ENCODE peak calls at places on chromosomes 12 and 14, in four cellular contexts. I is H54, Z is osteocyte, S is MCF 10A. P is an unnamed sample.
A peak's percentile ranks its signal among the peaks of the same experiment; 100 is the strongest.

GRCh38 chr12:13204428-13204827 is 7.9 kb downstream of the EMP1 start:
- DNase-seq in I (no peak), Z (no peak), S (no peak), P (no peak)

GRCh38 chr14:105445901-105446845 is 26.5 kb downstream of the MTA1 start:
- DNase-seq in I (no peak), Z (no peak), S (no peak), P (no peak)

GRCh38 chr12:22474970-22475720 is 69.2 kb downstream of the C2CD5 start:
- DNase-seq in I (no peak), Z (no peak), S (no peak), P (no peak)

GRCh38 chr14:72745546-72745945 is 148.4 kb downstream of the DPF3 start:
- DNase-seq in I (peak; percentile 93), Z (no peak), S (peak; percentile 77), P (peak; percentile 98)

GRCh38 chr14:54257424-54257823 is 139.4 kb upstream of the CDKN3 start:
- DNase-seq in I (no peak), Z (no peak), S (no peak), P (no peak)

GRCh38 chr12:48142818-48143674 is 14.3 kb downstream of the ASB8 start:
- DNase-seq in I (no peak), Z (no peak), S (no peak), P (no peak)

GRCh38 chr14:102949801-102950451 is 27.5 kb downstream of the AMN start:
- DNase-seq in I (no peak), Z (no peak), S (no peak), P (peak; percentile 21)

GRCh38 chr12:128382946-128383739 is 116.2 kb downstream of the TMEM132C start:
- DNase-seq in I (no peak), Z (no peak), S (no peak), P (no peak)

GRCh38 chr12:41795066-41795465 is 349.6 kb downstream of the GXYLT1 start:
- DNase-seq in I (no peak), Z (no peak), S (no peak), P (peak; percentile 4)

GRCh38 chr14:67815573-67816235 is 686 bp downstream of the ZFYVE26 start:
- DNase-seq in I (no peak), Z (no peak), S (peak; percentile 4), P (peak; percentile 41)

GRCh38 chr14:57275023-57275664 is 6.4 kb downstream of the AP5M1 start:
- DNase-seq in I (no peak), Z (no peak), S (no peak), P (no peak)

GRCh38 chr14:102967506-102967795 is 45.0 kb downstream of the AMN start:
- DNase-seq in I (no peak), Z (no peak), S (no peak), P (no peak)

GRCh38 chr12:7642287-7642686 is 23.4 kb downstream of the APOBEC1 start:
- DNase-seq in I (no peak), Z (no peak), S (no peak), P (no peak)

GRCh38 chr12:30996255-30996654 is 69.7 kb downstream of the TSPAN11 start:
- DNase-seq in I (no peak), Z (no peak), S (peak; percentile 36), P (no peak)

GRCh38 chr12:69994593-69995222 is 169.7 kb downstream of the MYRFL start:
- DNase-seq in I (no peak), Z (no peak), S (no peak), P (no peak)

GRCh38 chr14:91388551-91388975 is 29.1 kb downstream of the CCDC88C start:
- DNase-seq in I (no peak), Z (no peak), S (no peak), P (no peak)

GRCh38 chr12:23945249-23945648 is 4.2 kb downstream of the SOX5 start:
- DNase-seq in I (no peak), Z (no peak), S (no peak), P (no peak)

GRCh38 chr12:5395443-5396401 is 36.2 kb upstream of the NTF3 start:
- DNase-seq in I (no peak), Z (no peak), S (no peak), P (no peak)

GRCh38 chr12:113270709-113271009 is 49.4 kb downstream of the TPCN1 start:
- DNase-seq in I (no peak), Z (no peak), S (no peak), P (no peak)

GRCh38 chr12:16626991-16627390 is 21.0 kb upstream of the LMO3 start:
- DNase-seq in I (no peak), Z (no peak), S (no peak), P (no peak)

GRCh38 chr12:50213439-50213838 is 46.3 kb upstream of the CERS5 start:
- DNase-seq in I (no peak), Z (no peak), S (no peak), P (peak; percentile 58)

GRCh38 chr14:65413739-65414045 is 1.2 kb downstream of the FUT8 start:
- DNase-seq in I (no peak), Z (no peak), S (no peak), P (no peak)

GRCh38 chr12:94571556-94571955 is 78.8 kb downstream of the TMCC3 start:
- DNase-seq in I (peak; percentile 43), Z (no peak), S (peak; percentile 85), P (peak; percentile 96)

GRCh38 chr12:128729628-128730121 is 94.1 kb downstream of the SLC15A4 start:
- DNase-seq in I (no peak), Z (no peak), S (peak; percentile 46), P (no peak)

GRCh38 chr12:28640519-28640918 is 450.3 kb downstream of the CCDC91 start:
- DNase-seq in I (no peak), Z (no peak), S (no peak), P (no peak)

GRCh38 chr14:68230941-68231717 is 411.6 kb downstream of the RAD51B start:
- DNase-seq in I (no peak), Z (no peak), S (no peak), P (peak; percentile 90)

GRCh38 chr14:89373185-89373584 is 43.8 kb downstream of the FOXN3 start:
- DNase-seq in I (no peak), Z (no peak), S (peak; percentile 24), P (no peak)

GRCh38 chr12:110689601-110690430 is 901 bp upstream of the HVCN1 start:
- DNase-seq in I (no peak), Z (no peak), S (no peak), P (no peak)

GRCh38 chr14:77314043-77314442 is 6.6 kb downstream of the POMT2 start:
- DNase-seq in I (no peak), Z (no peak), S (peak; percentile 78), P (peak; percentile 92)

GRCh38 chr14:100434033-100434601 is 111.0 kb downstream of the SLC25A47 start:
- DNase-seq in I (no peak), Z (no peak), S (no peak), P (no peak)

GRCh38 chr14:68367444-68368014 is 425.3 kb downstream of the ZFP36L1 start:
- DNase-seq in I (no peak), Z (no peak), S (no peak), P (no peak)

GRCh38 chr14:55160989-55161388 is 30.4 kb downstream of the DLGAP5 start:
- DNase-seq in I (no peak), Z (no peak), S (peak; percentile 37), P (peak; percentile 79)

GRCh38 chr14:55802986-55803431 is 223.0 kb downstream of the KTN1 start:
- DNase-seq in I (peak; percentile 4), Z (no peak), S (peak; percentile 80), P (peak; percentile 99)

GRCh38 chr12:106767206-106767605 is 7.3 kb upstream of the RIC8B start:
- DNase-seq in I (no peak), Z (no peak), S (no peak), P (no peak)

GRCh38 chr14:85533821-85534271 is 3.9 kb downstream of the FLRT2 start:
- DNase-seq in I (no peak), Z (peak; percentile 76), S (peak; percentile 31), P (no peak)

GRCh38 chr12:119839201-119839600 is 37.9 kb downstream of the CIT start:
- DNase-seq in I (no peak), Z (no peak), S (no peak), P (no peak)

P was measured in PC-3.